ENCODE peak calls at places on chromosomes 11 and 22, in four cellular contexts. C, E, Y and O are unnamed samples.

GRCh38 chr11:121441533-121441932 is 10.6 kb upstream of the SORL1 start:
- DNase-seq in C (no peak), Y (no peak), E (no peak), O (no peak)

GRCh38 chr11:124717786-124718634 is 21.7 kb upstream of the NRGN start:
- DNase-seq in C (no peak), E (no peak), Y (peak), O (no peak)

GRCh38 chr11:119371778-119372182 is 9.7 kb downstream of the USP2 start:
- DNase-seq in Y (no peak), C (no peak), E (no peak), O (no peak)

GRCh38 chr11:19980957-19981669 is 179.2 kb downstream of the DBX1 start:
- DNase-seq in Y (no peak), E (no peak), C (no peak), O (no peak)

GRCh38 chr11:34208266-34209135 is 103.1 kb downstream of the NAT10 start:
- DNase-seq in Y (peak), C (no peak), E (no peak), O (no peak)

GRCh38 chr11:113189909-113190667 is 124.3 kb upstream of the TTC12 start:
- DNase-seq in E (no peak), Y (no peak), C (no peak), O (no peak)

GRCh38 chr22:23306438-23306921 is 126.2 kb downstream of the BCR start:
- DNase-seq in E (no peak), C (no peak), Y (no peak), O (peak)

GRCh38 chr11:11076879-11077278 is 219.0 kb upstream of the ZBED5 start:
- DNase-seq in Y (no peak), E (no peak), C (no peak), O (no peak)

GRCh38 chr11:67076202-67076601 is 19.6 kb downstream of the RHOD start:
- DNase-seq in E (no peak), Y (no peak), C (no peak), O (no peak)

GRCh38 chr11:118533769-118534729 is 3.1 kb downstream of the TMEM25 start:
- DNase-seq in E (no peak), Y (no peak), C (no peak), O (no peak)

GRCh38 chr11:77602385-77603105 is 12.8 kb downstream of the AQP11 start:
- DNase-seq in E (no peak), Y (no peak), C (no peak), O (no peak)